ENCODE peak calls at places on chromosomes 4 and X, in seven cellular contexts. V is naive thymus-derived CD4-positive, alpha-beta T cell; P is astrocyte of the cerebellum; Q is kidney; E is A172; Y is cardiac fibroblast; A is Peyer's patch. I is an unnamed sample.

GRCh38 chrX:30702736-30703135 is 49.5 kb downstream of the GK start:
- DNase-seq in P (peak), E (peak), Q (no peak), V (no peak), Y (peak), A (no peak), I (no peak)

GRCh38 chr4:42142586-42142985 is 9.9 kb downstream of the BEND4 start:
- DNase-seq in Y (no peak), V (no peak), P (no peak), E (peak), Q (no peak), A (no peak), I (no peak)

GRCh38 chr4:1910643-1911042 is 39.5 kb downstream of the NSD2 start:
- DNase-seq in Y (peak), E (peak), V (no peak), Q (no peak), P (peak), A (no peak), I (peak)

GRCh38 chr4:48907706-48908477 is 1.3 kb upstream of the OCIAD2 start:
- DNase-seq in Q (no peak), E (no peak), A (no peak), Y (no peak), V (no peak), P (no peak), I (no peak)

GRCh38 chrX:21973321-21974010 is 33.0 kb downstream of the SMS start:
- DNase-seq in Q (no peak), V (no peak), A (no peak), E (no peak), Y (no peak), P (no peak), I (no peak)

GRCh38 chr4:124290678-124291077 is 421.9 kb downstream of the ANKRD50 start:
- DNase-seq in E (no peak), Q (no peak), P (no peak), A (no peak), V (no peak), Y (no peak), I (no peak)

GRCh38 chrX:130625381-130625780 is 223.6 kb downstream of the RBMX2 start:
- DNase-seq in Y (no peak), P (peak), V (no peak), E (no peak), A (no peak), Q (no peak), I (no peak)

GRCh38 chr4:48483777-48484493 is 792 bp downstream of the SLC10A4 start:
- DNase-seq in E (no peak), P (no peak), A (no peak), Q (no peak), V (no peak), Y (no peak), I (no peak)

GRCh38 chrX:15447985-15448639 is 45.0 kb downstream of the PIR start:
- DNase-seq in E (no peak), P (no peak), A (no peak), Q (no peak), Y (peak), V (no peak), I (no peak)

GRCh38 chr4:175419120-175419774 is 392.8 kb downstream of the GPM6A start:
- DNase-seq in V (no peak), A (no peak), Y (peak), P (peak), Q (no peak), E (peak), I (no peak)